ENCODE peak calls at places on chromosome 9, in seven cellular contexts. One of them, this sample, is unnamed.

GRCh38 chr9:34089311-34089710 is 37.2 kb downstream of the DCAF12 start:
- DNase-seq in GM13976: no peak
- DNase-seq in neuronal stem cell: no peak
- DNase-seq in astrocyte of the spinal cord: peak; percentile 81
- DNase-seq in astrocyte: peak; percentile 30
- DNase-seq in AG09319: no peak
- DNase-seq in HT1080: no peak
- DNase-seq in this sample: no peak

GRCh38 chr9:128636556-128637530 is 19.8 kb downstream of the DYNC2I2 start:
- DNase-seq in GM13976: no peak
- DNase-seq in neuronal stem cell: no peak
- DNase-seq in astrocyte of the spinal cord: no peak
- DNase-seq in astrocyte: no peak
- DNase-seq in AG09319: no peak
- DNase-seq in HT1080: no peak
- DNase-seq in this sample: no peak

GRCh38 chr9:34176089-34176488 is 2.8 kb upstream of the UBAP1 start:
- DNase-seq in GM13976: no peak
- DNase-seq in neuronal stem cell: no peak
- DNase-seq in astrocyte of the spinal cord: no peak
- DNase-seq in astrocyte: no peak
- DNase-seq in AG09319: no peak
- DNase-seq in HT1080: no peak
- DNase-seq in this sample: no peak

GRCh38 chr9:82988488-82988887 is 74.5 kb downstream of the RASEF start:
- DNase-seq in GM13976: no peak
- DNase-seq in neuronal stem cell: no peak
- DNase-seq in astrocyte of the spinal cord: no peak
- DNase-seq in astrocyte: no peak
- DNase-seq in AG09319: no peak
- DNase-seq in HT1080: no peak
- DNase-seq in this sample: no peak

GRCh38 chr9:109604036-109604600 is 106.0 kb upstream of the PTPN3 start:
- DNase-seq in GM13976: no peak
- DNase-seq in neuronal stem cell: no peak
- DNase-seq in astrocyte of the spinal cord: peak; percentile 36
- DNase-seq in astrocyte: peak; percentile 84
- DNase-seq in AG09319: no peak
- DNase-seq in HT1080: no peak
- DNase-seq in this sample: no peak

GRCh38 chr9:121445986-121446385 is 53.7 kb downstream of the GGTA1 start:
- DNase-seq in GM13976: no peak
- DNase-seq in neuronal stem cell: no peak
- DNase-seq in astrocyte of the spinal cord: no peak
- DNase-seq in astrocyte: no peak
- DNase-seq in AG09319: no peak
- DNase-seq in HT1080: no peak
- DNase-seq in this sample: no peak

GRCh38 chr9:123657921-123658320 is 272.0 kb downstream of the DENND1A start:
- DNase-seq in GM13976: no peak
- DNase-seq in neuronal stem cell: no peak
- DNase-seq in astrocyte of the spinal cord: no peak
- DNase-seq in astrocyte: no peak
- DNase-seq in AG09319: no peak
- DNase-seq in HT1080: no peak
- DNase-seq in this sample: no peak

GRCh38 chr9:133889498-133890301 is 102.4 kb downstream of the VAV2 start:
- DNase-seq in GM13976: no peak
- DNase-seq in neuronal stem cell: no peak
- DNase-seq in astrocyte of the spinal cord: no peak
- DNase-seq in astrocyte: peak; percentile 18
- DNase-seq in AG09319: no peak
- DNase-seq in HT1080: peak; percentile 48
- DNase-seq in this sample: no peak

GRCh38 chr9:37913480-37914153 is 9.7 kb upstream of the SLC25A51 start:
- DNase-seq in GM13976: peak; percentile 86
- DNase-seq in neuronal stem cell: peak; percentile 90
- DNase-seq in astrocyte of the spinal cord: peak; percentile 77
- DNase-seq in astrocyte: no peak
- DNase-seq in AG09319: peak; percentile 35
- DNase-seq in HT1080: peak; percentile 86
- DNase-seq in this sample: peak; percentile 83

GRCh38 chr9:115071176-115071575 is 46.8 kb downstream of the TNC start:
- DNase-seq in GM13976: no peak
- DNase-seq in neuronal stem cell: no peak
- DNase-seq in astrocyte of the spinal cord: no peak
- DNase-seq in astrocyte: no peak
- DNase-seq in AG09319: no peak
- DNase-seq in HT1080: no peak
- DNase-seq in this sample: no peak

GRCh38 chr9:37528652-37529072 is 42.9 kb downstream of the POLR1E start:
- DNase-seq in GM13976: no peak
- DNase-seq in neuronal stem cell: no peak
- DNase-seq in astrocyte of the spinal cord: peak; percentile 50
- DNase-seq in astrocyte: peak; percentile 30
- DNase-seq in AG09319: no peak
- DNase-seq in HT1080: no peak
- DNase-seq in this sample: no peak

GRCh38 chr9:122788831-122789230 is at the start of gene OR5C1:
- DNase-seq in GM13976: no peak
- DNase-seq in neuronal stem cell: no peak
- DNase-seq in astrocyte of the spinal cord: no peak
- DNase-seq in astrocyte: no peak
- DNase-seq in AG09319: no peak
- DNase-seq in HT1080: no peak
- DNase-seq in this sample: no peak

GRCh38 chr9:127578952-127579853 is 32.9 kb upstream of the STXBP1 start:
- DNase-seq in GM13976: peak; percentile 66
- DNase-seq in neuronal stem cell: no peak
- DNase-seq in astrocyte of the spinal cord: peak; percentile 98
- DNase-seq in astrocyte: peak; percentile 96
- DNase-seq in AG09319: peak; percentile 94
- DNase-seq in HT1080: peak; percentile 100
- DNase-seq in this sample: peak; percentile 44

GRCh38 chr9:81289622-81290021 is 399.7 kb downstream of the TLE1 start:
- DNase-seq in GM13976: no peak
- DNase-seq in neuronal stem cell: no peak
- DNase-seq in astrocyte of the spinal cord: no peak
- DNase-seq in astrocyte: no peak
- DNase-seq in AG09319: no peak
- DNase-seq in HT1080: no peak
- DNase-seq in this sample: no peak

GRCh38 chr9:137878146-137878941 is 762 bp downstream of the CACNA1B start:
- DNase-seq in GM13976: peak; percentile 75
- DNase-seq in neuronal stem cell: peak; percentile 79
- DNase-seq in astrocyte of the spinal cord: peak; percentile 10
- DNase-seq in astrocyte: no peak
- DNase-seq in AG09319: no peak
- DNase-seq in HT1080: no peak
- DNase-seq in this sample: peak; percentile 82

GRCh38 chr9:13718086-13718485 is 438.6 kb upstream of the MPDZ start:
- DNase-seq in GM13976: no peak
- DNase-seq in neuronal stem cell: no peak
- DNase-seq in astrocyte of the spinal cord: peak; percentile 74
- DNase-seq in astrocyte: peak; percentile 81
- DNase-seq in AG09319: no peak
- DNase-seq in HT1080: peak; percentile 83
- DNase-seq in this sample: no peak

GRCh38 chr9:70510157-70510770 is 95.8 kb upstream of the KLF9 start:
- DNase-seq in GM13976: peak; percentile 17
- DNase-seq in neuronal stem cell: peak; percentile 4
- DNase-seq in astrocyte of the spinal cord: no peak
- DNase-seq in astrocyte: no peak
- DNase-seq in AG09319: no peak
- DNase-seq in HT1080: no peak
- DNase-seq in this sample: no peak

GRCh38 chr9:131614340-131614739 is 69.0 kb downstream of the PRRT1B start:
- DNase-seq in GM13976: no peak
- DNase-seq in neuronal stem cell: no peak
- DNase-seq in astrocyte of the spinal cord: no peak
- DNase-seq in astrocyte: no peak
- DNase-seq in AG09319: no peak
- DNase-seq in HT1080: no peak
- DNase-seq in this sample: no peak

GRCh38 chr9:136509549-136509948 is 26.7 kb upstream of the SEC16A start:
- DNase-seq in GM13976: no peak
- DNase-seq in neuronal stem cell: no peak
- DNase-seq in astrocyte of the spinal cord: no peak
- DNase-seq in astrocyte: no peak
- DNase-seq in AG09319: no peak
- DNase-seq in HT1080: no peak
- DNase-seq in this sample: no peak

GRCh38 chr9:38127271-38127839 is 58.3 kb upstream of the SHB start:
- DNase-seq in GM13976: no peak
- DNase-seq in neuronal stem cell: no peak
- DNase-seq in astrocyte of the spinal cord: peak; percentile 5
- DNase-seq in astrocyte: no peak
- DNase-seq in AG09319: no peak
- DNase-seq in HT1080: no peak
- DNase-seq in this sample: no peak

GRCh38 chr9:14146201-14146890 is 167.6 kb downstream of the NFIB start:
- DNase-seq in GM13976: no peak
- DNase-seq in neuronal stem cell: no peak
- DNase-seq in astrocyte of the spinal cord: no peak
- DNase-seq in astrocyte: no peak
- DNase-seq in AG09319: peak; percentile 38
- DNase-seq in HT1080: no peak
- DNase-seq in this sample: no peak

GRCh38 chr9:73133921-73134407 is 17.7 kb upstream of the ANXA1 start:
- DNase-seq in GM13976: no peak
- DNase-seq in neuronal stem cell: no peak
- DNase-seq in astrocyte of the spinal cord: no peak
- DNase-seq in astrocyte: no peak
- DNase-seq in AG09319: no peak
- DNase-seq in HT1080: no peak
- DNase-seq in this sample: peak; percentile 6

GRCh38 chr9:136656795-136657611 is 5.7 kb upstream of the EGFL7 start:
- DNase-seq in GM13976: no peak
- DNase-seq in neuronal stem cell: no peak
- DNase-seq in astrocyte of the spinal cord: no peak
- DNase-seq in astrocyte: no peak
- DNase-seq in AG09319: no peak
- DNase-seq in HT1080: no peak
- DNase-seq in this sample: no peak

GRCh38 chr9:3924145-3924544 is 375.7 kb downstream of the GLIS3 start:
- DNase-seq in GM13976: no peak
- DNase-seq in neuronal stem cell: no peak
- DNase-seq in astrocyte of the spinal cord: no peak
- DNase-seq in astrocyte: no peak
- DNase-seq in AG09319: no peak
- DNase-seq in HT1080: no peak
- DNase-seq in this sample: no peak

GRCh38 chr9:96175001-96175400 is 127.0 kb downstream of the HSD17B3 start:
- DNase-seq in GM13976: no peak
- DNase-seq in neuronal stem cell: no peak
- DNase-seq in astrocyte of the spinal cord: no peak
- DNase-seq in astrocyte: no peak
- DNase-seq in AG09319: no peak
- DNase-seq in HT1080: no peak
- DNase-seq in this sample: no peak

GRCh38 chr9:91071185-91071990 is 269.8 kb downstream of the SYK start:
- DNase-seq in GM13976: peak; percentile 45
- DNase-seq in neuronal stem cell: no peak
- DNase-seq in astrocyte of the spinal cord: peak; percentile 86
- DNase-seq in astrocyte: peak; percentile 92
- DNase-seq in AG09319: peak; percentile 54
- DNase-seq in HT1080: peak; percentile 96
- DNase-seq in this sample: no peak

This sample was measured in GM20000.